ENCODE peak calls at places on chromosome 13, in ten cellular contexts. V is psoas muscle, X is HCT116, E is small intestine, D is hepatocyte, W is spleen, F is mesenchymal stem cell, U is sigmoid colon, N is astrocyte, I is tibial nerve. Y is an unnamed sample.
A peak's percentile ranks its signal among the peaks of the same experiment; 100 is the strongest.

GRCh38 chr13:76222511-76222910 is 586.4 kb downstream of the LMO7 start:
- DNase-seq in W (no peak), F (peak; percentile 14), E (no peak), N (peak; percentile 16), V (no peak), X (no peak), I (no peak), D (no peak), U (no peak), Y (no peak)

GRCh38 chr13:36918246-36919060 is 1.6 kb downstream of the SMAD9 start:
- DNase-seq in X (no peak), U (no peak), F (peak; percentile 54), W (no peak), N (peak; percentile 29), D (no peak), V (no peak), I (peak; percentile 18), E (no peak), Y (peak; percentile 14)

GRCh38 chr13:101919541-101920306 is 467.2 kb downstream of the ITGBL1 start:
- DNase-seq in U (no peak), E (no peak), N (peak; percentile 23), D (peak; percentile 62), X (no peak), F (peak; percentile 42), W (no peak), V (no peak), I (no peak), Y (no peak)

GRCh38 chr13:97913206-97913605 is 40.3 kb upstream of the IPO5 start:
- DNase-seq in X (no peak), D (no peak), N (no peak), E (no peak), U (no peak), F (no peak), V (no peak), W (no peak), I (no peak), Y (no peak)

GRCh38 chr13:36858285-36858684 is 39.3 kb downstream of the RFXAP start:
- DNase-seq in D (peak; percentile 77), X (peak; percentile 31), E (peak; percentile 54), I (peak; percentile 8), W (no peak), U (no peak), F (peak; percentile 65), N (peak; percentile 32), V (no peak), Y (peak; percentile 17)

GRCh38 chr13:40466271-40466670 is 200.2 kb downstream of the FOXO1 start:
- DNase-seq in I (no peak), F (no peak), W (no peak), U (no peak), D (no peak), X (no peak), N (no peak), V (no peak), E (no peak), Y (no peak)

GRCh38 chr13:37869506-37869755 is 141 bp downstream of the TRPC4 start:
- DNase-seq in X (no peak), W (no peak), N (no peak), I (no peak), D (no peak), V (no peak), E (no peak), F (no peak), U (no peak), Y (peak; percentile 12)

GRCh38 chr13:59269476-59269875 is 894.3 kb downstream of the DIAPH3 start:
- DNase-seq in D (no peak), X (no peak), U (no peak), F (peak; percentile 93), E (no peak), W (no peak), N (peak; percentile 97), I (no peak), V (no peak), Y (no peak)

GRCh38 chr13:31538067-31539042 is 201.0 kb upstream of the RXFP2 start:
- DNase-seq in E (peak; percentile 14), W (no peak), D (peak; percentile 58), I (no peak), N (peak; percentile 20), U (no peak), F (peak; percentile 25), V (no peak), X (peak; percentile 8), Y (peak; percentile 67)

GRCh38 chr13:108597943-108598342 is 31.5 kb upstream of the MYO16 start:
- DNase-seq in W (no peak), F (peak; percentile 24), D (no peak), I (no peak), U (no peak), X (no peak), N (peak; percentile 2), V (no peak), E (no peak), Y (no peak)

GRCh38 chr13:68319384-68319783 is 1089.2 kb upstream of the PCDH9 start:
- DNase-seq in I (no peak), V (no peak), E (no peak), D (no peak), W (no peak), U (no peak), X (no peak), F (no peak), N (peak; percentile 2), Y (no peak)

GRCh38 chr13:110116072-110116487 is 190.9 kb downstream of the COL4A1 start:
- DNase-seq in U (peak; percentile 79), E (peak; percentile 51), N (no peak), D (peak; percentile 86), X (peak; percentile 51), I (peak; percentile 44), W (peak; percentile 89), F (peak; percentile 86), V (peak; percentile 70), Y (peak; percentile 46)

GRCh38 chr13:63092461-63092860 is 1676.8 kb upstream of the PCDH20 start:
- DNase-seq in U (no peak), V (no peak), I (no peak), N (peak; percentile 31), D (no peak), E (no peak), W (no peak), X (no peak), F (no peak), Y (no peak)

GRCh38 chr13:40682449-40683240 is 16.2 kb upstream of the FOXO1 start:
- DNase-seq in N (peak; percentile 17), I (no peak), X (no peak), E (peak; percentile 24), F (peak; percentile 36), D (peak; percentile 64), W (no peak), U (no peak), V (no peak), Y (peak; percentile 50)

GRCh38 chr13:25037057-25037813 is 58.7 kb upstream of the PABPC3 start:
- DNase-seq in U (no peak), X (peak; percentile 55), W (no peak), F (peak; percentile 65), E (peak; percentile 57), D (peak; percentile 77), V (no peak), I (peak; percentile 14), N (peak; percentile 24), Y (peak; percentile 76)

GRCh38 chr13:87052731-87053130 is 618.4 kb upstream of the SLITRK5 start:
- DNase-seq in N (peak; percentile 56), W (no peak), I (no peak), X (no peak), V (no peak), E (no peak), F (no peak), D (no peak), U (no peak), Y (no peak)

GRCh38 chr13:75489502-75490263 is 7.7 kb upstream of the TBC1D4 start:
- DNase-seq in X (no peak), D (peak; percentile 33), U (no peak), E (peak; percentile 57), W (no peak), F (peak; percentile 92), I (no peak), V (no peak), N (peak; percentile 75), Y (no peak)

GRCh38 chr13:29923554-29924481 is 73.4 kb upstream of the UBL3 start:
- DNase-seq in F (peak; percentile 98), N (peak; percentile 99), D (peak; percentile 95), X (peak; percentile 93), V (peak; percentile 76), U (peak; percentile 90), I (peak; percentile 58), E (peak; percentile 93), W (peak; percentile 84), Y (no peak)

GRCh38 chr13:23347601-23348000 is 85.9 kb downstream of the SACS start:
- DNase-seq in U (no peak), V (no peak), N (no peak), F (no peak), W (no peak), E (no peak), X (no peak), I (no peak), D (no peak), Y (no peak)

GRCh38 chr13:109783815-109784589 is 2.4 kb downstream of the IRS2 start:
- DNase-seq in N (no peak), X (no peak), V (no peak), E (no peak), W (no peak), D (no peak), I (no peak), U (no peak), F (peak; percentile 48), Y (no peak)

GRCh38 chr13:51208707-51209106 is 13.5 kb upstream of the FAM124A start:
- DNase-seq in W (no peak), N (no peak), I (no peak), V (no peak), E (no peak), X (no peak), D (no peak), F (no peak), U (no peak), Y (no peak)
- H3K27me3 ChIP-seq in W (no peaks in the 10 kb centered on the region), N (peaks cover 43% of the 10 kb centered on the region), I (no peaks in the 10 kb centered on the region), V (no peaks in the 10 kb centered on the region), E (peaks cover 4% of the 10 kb centered on the region), X (peaks cover 83% of the 10 kb centered on the region), D (peaks cover 44% of the 10 kb centered on the region), F (peaks cover 58% of the 10 kb centered on the region), U (peaks cover 16% of the 10 kb centered on the region), Y (no peaks in the 10 kb centered on the region)

GRCh38 chr13:46698015-46698414 is 98.9 kb downstream of the ESD start:
- DNase-seq in D (no peak), X (no peak), W (no peak), E (no peak), I (peak; percentile 71), F (no peak), V (peak; percentile 53), U (peak; percentile 90), N (no peak), Y (no peak)
- H3K36me3 ChIP-seq in D (no peaks in the 10 kb centered on the region), X (peaks cover 29% of the 10 kb centered on the region), W (peaks cover 59% of the 10 kb centered on the region), E (peaks cover 15% of the 10 kb centered on the region), I (peaks cover 76% of the 10 kb centered on the region), F (peaks cover 25% of the 10 kb centered on the region), V (no peaks in the 10 kb centered on the region), U (peaks cover 55% of the 10 kb centered on the region), N (peaks cover 23% of the 10 kb centered on the region), Y (peaks cover 8% of the 10 kb centered on the region)

GRCh38 chr13:79462895-79463294 is 18.1 kb upstream of the NDFIP2 start:
- DNase-seq in V (no peak), E (no peak), U (no peak), X (no peak), F (no peak), D (no peak), W (no peak), N (no peak), I (no peak), Y (no peak)
- H3K4me3 ChIP-seq in V (no peak overlapping the region), E (no peak overlapping the region), U (no peak overlapping the region), X (no peak overlapping the region), F (no peak overlapping the region), D (no peak overlapping the region), W (no peak overlapping the region), N (no peak overlapping the region), I (no peak overlapping the region), Y (no peak overlapping the region)

DNA sequence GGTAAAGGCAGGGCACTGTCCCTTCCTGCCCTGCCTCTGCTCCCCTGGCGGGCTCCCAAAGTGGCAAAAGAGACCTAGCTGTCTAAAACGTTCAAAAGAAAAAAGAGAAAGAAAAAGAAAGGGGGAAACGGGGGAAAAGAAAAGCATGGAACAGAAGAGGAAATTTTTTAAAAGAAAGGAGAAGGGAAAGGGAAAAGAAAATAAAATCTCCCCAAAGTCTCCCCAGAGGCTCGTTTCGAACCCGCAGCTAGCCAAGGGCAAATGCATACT is 37.0 kb upstream of the FLT1 start:
- DNase-seq in F (no peak), N (no peak), W (no peak), V (no peak), U (no peak), I (no peak), D (no peak), E (no peak), X (no peak), Y (peak; percentile 12)
- H3K27me3 ChIP-seq in F (peaks cover 79% of the 10 kb centered on the region), N (peaks cover 9% of the 10 kb centered on the region), W (peaks cover 14% of the 10 kb centered on the region), V (no peaks in the 10 kb centered on the region), U (peaks cover 74% of the 10 kb centered on the region), I (no peaks in the 10 kb centered on the region), D (peaks cover 50% of the 10 kb centered on the region), E (peaks cover 12% of the 10 kb centered on the region), X (no peaks in the 10 kb centered on the region), Y (no peaks in the 10 kb centered on the region)

Y was measured in HAP-1.